ENCODE peak calls at places on chromosomes 1 and 21, in four cellular contexts. O is AG10803, L is HFFc6, W is A549. F is an unnamed sample.

GRCh38 chr1:229087339-229087738 is 183.6 kb upstream of the RAB4A start:
- DNase-seq in W (no peak), O (peak; percentile 24), L (no peak), F (no peak)

GRCh38 chr1:83508485-83509151 is 490.3 kb downstream of the TTLL7 start:
- DNase-seq in O (peak; percentile 84), L (no peak), W (no peak), F (peak; percentile 92)

GRCh38 chr1:15717418-15718131 is 18.5 kb upstream of the SLC25A34 start:
- DNase-seq in O (no peak), L (no peak), W (no peak), F (no peak)

GRCh38 chr21:31117046-31117916 is 79.0 kb upstream of the KRTAP19-8 start:
- DNase-seq in W (no peak), L (peak; percentile 27), O (peak; percentile 68), F (no peak)

GRCh38 chr1:238135708-238136107 is 245.0 kb upstream of the ZP4 start:
- DNase-seq in L (no peak), W (no peak), O (no peak), F (no peak)

GRCh38 chr21:42059141-42059540 is 12.0 kb upstream of the UMODL1 start:
- DNase-seq in L (no peak), O (no peak), W (no peak), F (no peak)

GRCh38 chr1:228515200-228515834 is 28.1 kb downstream of the RNF187 start:
- DNase-seq in W (peak; percentile 55), O (peak; percentile 44), L (peak; percentile 48), F (peak; percentile 16)

GRCh38 chr1:27392778-27393635 is 585 bp downstream of the GPR3 start:
- DNase-seq in W (peak; percentile 28), L (no peak), O (no peak), F (no peak)

GRCh38 chr1:227437495-227438008 is 119.3 kb upstream of the CDC42BPA start:
- DNase-seq in O (peak; percentile 61), L (peak; percentile 64), W (peak; percentile 70), F (peak; percentile 38)

GRCh38 chr1:39269791-39270342 is 65.4 kb downstream of the MACF1 start:
- DNase-seq in O (peak; percentile 79), W (peak; percentile 16), L (no peak), F (peak; percentile 44)

GRCh38 chr1:54016343-54017282 is 1.4 kb downstream of the LDLRAD1 start:
- DNase-seq in W (peak; percentile 63), L (peak; percentile 15), O (peak; percentile 8), F (peak; percentile 1)

GRCh38 chr1:156096640-156097391 is 14.6 kb upstream of the MEX3A start:
- DNase-seq in L (peak; percentile 80), W (peak; percentile 86), O (peak; percentile 81), F (no peak)

GRCh38 chr1:199089393-199090122 is 450.7 kb downstream of the PTPRC start:
- DNase-seq in W (no peak), O (no peak), L (no peak), F (no peak)

GRCh38 chr1:205258313-205259176 is 30.8 kb downstream of the TMCC2 start:
- DNase-seq in O (peak; percentile 35), L (peak; percentile 31), W (no peak), F (no peak)

GRCh38 chr1:231493421-231494185 is 34.9 kb upstream of the TSNAX start:
- DNase-seq in L (no peak), W (no peak), O (peak; percentile 13), F (no peak)

GRCh38 chr21:26032263-26032662 is 138.3 kb downstream of the APP start:
- DNase-seq in O (no peak), W (no peak), L (no peak), F (no peak)
- TF ChIP-seq CTCF in O (no peak), W (no peak), L (peak; percentile 51), F (no peak)

GRCh38 chr1:47755368-47755990 is 241.7 kb downstream of the TRABD2B start:
- DNase-seq in L (no peak), O (no peak), W (peak; percentile 43), F (no peak)
- TF ChIP-seq CTCF in L (peak; percentile 64), O (peak; percentile 27), W (peak; percentile 42), F (peak; percentile 37)

GRCh38 chr1:23422955-23423354 is 1.6 kb downstream of the TCEA3 start:
- DNase-seq in W (no peak), L (no peak), O (peak; percentile 6), F (no peak)

GRCh38 chr1:23420778-23421177 is 3.8 kb downstream of the TCEA3 start:
- DNase-seq in W (no peak), O (no peak), L (no peak), F (no peak)

GRCh38 chr1:23421343-23421742 is 3.2 kb downstream of the TCEA3 start:
- DNase-seq in O (no peak), W (no peak), L (no peak), F (no peak)

GRCh38 chr1:23422313-23422877 is 2.2 kb downstream of the TCEA3 start:
- DNase-seq in W (no peak), O (peak; percentile 81), L (peak; percentile 47), F (no peak)

GRCh38 chr1:23421752-23422312 is 2.7 kb downstream of the TCEA3 start:
- DNase-seq in L (peak; percentile 68), O (peak; percentile 83), W (no peak), F (no peak)
- TF ChIP-seq CTCF in L (peak; percentile 72), O (peak; percentile 47), W (no peak), F (peak; percentile 17)

GRCh38 chr1:210195635-210196160 is 36.9 kb upstream of the SERTAD4 start:
- DNase-seq in L (no peak), W (no peak), O (no peak), F (no peak)

GRCh38 chr1:210200090-210200736 is 32.4 kb upstream of the SERTAD4 start:
- DNase-seq in W (no peak), O (no peak), L (no peak), F (no peak)

GRCh38 chr1:210198840-210199239 is 33.8 kb upstream of the SERTAD4 start:
- DNase-seq in W (no peak), O (no peak), L (no peak), F (no peak)

DNA sequence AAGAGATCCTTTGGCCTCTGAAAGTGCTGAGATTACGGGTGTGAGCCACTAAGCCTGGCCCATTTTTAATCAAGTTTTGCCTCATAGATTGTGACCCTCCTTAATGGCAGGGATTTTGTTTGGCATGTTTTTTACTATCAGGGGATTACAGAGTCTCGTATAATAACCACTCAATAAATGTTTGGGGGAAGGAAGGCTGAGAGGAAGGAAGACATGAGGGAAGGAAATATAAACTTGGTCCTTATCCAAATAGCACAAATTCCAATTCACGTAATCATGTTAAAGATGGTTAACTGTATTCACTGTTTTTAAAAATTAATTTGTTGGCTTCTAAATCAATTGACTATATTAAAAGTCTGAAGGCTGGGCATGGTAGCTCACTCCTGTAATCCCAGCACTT is 30.9 kb upstream of the SERTAD4 start:
- DNase-seq in W (no peak), L (peak; percentile 42), O (peak; percentile 18), F (no peak)
- TF ChIP-seq CTCF in W (no peak), L (no peak), O (no peak), F (no peak)

F was measured in AG09319.